ENCODE peak calls at places on chromosome 18, in four cellular contexts. B is tibial artery, H is GM23248, U is Peyer's patch. S is an unnamed sample.

GRCh38 chr18:58615150-58616132 is 13.4 kb downstream of the ALPK2 start:
- DNase-seq in U (no peak), B (no peak), H (peak; percentile 41), S (no peak)

GRCh38 chr18:75784413-75784812 is 356.9 kb upstream of the SMIM21 start:
- DNase-seq in B (no peak), U (no peak), H (no peak), S (no peak)

GRCh38 chr18:12637901-12638633 is 19.8 kb downstream of the SPIRE1 start:
- DNase-seq in B (no peak), U (no peak), H (peak; percentile 92), S (no peak)

GRCh38 chr18:36314098-36314497 is 16.6 kb downstream of the FHOD3 start:
- DNase-seq in H (peak; percentile 88), B (peak; percentile 57), U (no peak), S (no peak)

GRCh38 chr18:63409301-63409700 is 13.0 kb downstream of the VPS4B start:
- DNase-seq in B (no peak), U (no peak), H (no peak), S (no peak)

GRCh38 chr18:49802623-49803022 is 10.7 kb downstream of the ACAA2 start:
- DNase-seq in B (no peak), U (no peak), H (no peak), S (no peak)

GRCh38 chr18:25231327-25231691 is 120.7 kb downstream of the ZNF521 start:
- DNase-seq in B (peak; percentile 30), U (no peak), H (no peak), S (no peak)

GRCh38 chr18:50649821-50650220 is 89.9 kb downstream of the MAPK4 start:
- DNase-seq in H (peak; percentile 22), B (peak; percentile 76), U (no peak), S (peak; percentile 90)

GRCh38 chr18:28972333-28972732 is 795.4 kb upstream of the CDH2 start:
- DNase-seq in B (no peak), U (no peak), H (no peak), S (no peak)

GRCh38 chr18:3615374-3615773 is 165.4 kb downstream of the TGIF1 start:
- DNase-seq in B (no peak), H (no peak), U (no peak), S (no peak)

GRCh38 chr18:35715139-35715538 is 133.6 kb downstream of the GALNT1 start:
- DNase-seq in B (no peak), U (no peak), H (no peak), S (no peak)

GRCh38 chr18:11872479-11873136 is 21.4 kb downstream of the CHMP1B start:
- DNase-seq in U (no peak), B (no peak), H (peak; percentile 40), S (no peak)

GRCh38 chr18:48988508-48989303 is 37.9 kb upstream of the SMAD7 start:
- DNase-seq in U (no peak), B (no peak), H (no peak), S (no peak)

GRCh38 chr18:25759111-25759510 is 331.3 kb downstream of the SS18 start:
- DNase-seq in H (no peak), B (no peak), U (no peak), S (no peak)

GRCh38 chr18:40867452-40867851 is 1087.6 kb upstream of the PIK3C3 start:
- DNase-seq in B (no peak), H (peak; percentile 91), U (no peak), S (no peak)

GRCh38 chr18:42471886-42472285 is 516.9 kb downstream of the PIK3C3 start:
- DNase-seq in B (no peak), U (no peak), H (no peak), S (no peak)

GRCh38 chr18:74531043-74531442 is 3.3 kb upstream of the CNDP1 start:
- DNase-seq in U (peak; percentile 22), H (no peak), B (no peak), S (peak; percentile 9)

GRCh38 chr18:5144629-5145028 is 52.4 kb downstream of the AKAIN1 start:
- DNase-seq in B (no peak), U (no peak), H (peak; percentile 16), S (no peak)

GRCh38 chr18:45843019-45843418 is 17.5 kb downstream of the SIGLEC15 start:
- DNase-seq in B (no peak), U (no peak), H (no peak), S (no peak)

GRCh38 chr18:62954341-62954740 is 239.0 kb downstream of the PHLPP1 start:
- DNase-seq in B (no peak), U (no peak), H (no peak), S (no peak)

GRCh38 chr18:10168477-10168876 is 254.7 kb downstream of the VAPA start:
- DNase-seq in B (no peak), H (no peak), U (no peak), S (no peak)

GRCh38 chr18:43870626-43871025 is 593.3 kb upstream of the SYT4 start:
- DNase-seq in H (no peak), U (no peak), B (no peak), S (no peak)

GRCh38 chr18:31454066-31454708 is 6.6 kb downstream of the DSG3 start:
- DNase-seq in B (no peak), H (peak; percentile 30), U (no peak), S (no peak)

GRCh38 chr18:75477913-75478312 is 50.4 kb upstream of the SMIM21 start:
- DNase-seq in B (no peak), U (no peak), H (peak; percentile 15), S (no peak)

GRCh38 chr18:55529581-55529980 is 58.4 kb downstream of the TCF4 start:
- DNase-seq in U (no peak), H (no peak), B (no peak), S (no peak)

GRCh38 chr18:63233334-63233733 is 86.2 kb downstream of the BCL2 start:
- DNase-seq in H (no peak), U (no peak), B (no peak), S (no peak)

GRCh38 chr18:73461780-73462059 is 593.9 kb upstream of the NETO1 start:
- DNase-seq in H (peak; percentile 28), U (no peak), B (no peak), S (no peak)

GRCh38 chr18:7904529-7904928 is 337.4 kb downstream of the PTPRM start:
- DNase-seq in B (no peak), H (peak; percentile 77), U (no peak), S (no peak)
- H3K4me1 ChIP-seq in B (no peaks in the 10 kb centered on the region), H (peaks cover 17% of the 10 kb centered on the region), U (no peaks in the 10 kb centered on the region), S (peaks cover 5% of the 10 kb centered on the region)

GRCh38 chr18:371616-371998 is 103.8 kb upstream of the THOC1 start:
- DNase-seq in H (no peak), B (no peak), U (no peak), S (no peak)
- H3K27ac ChIP-seq in H (no peak overlapping the region), B (no peak overlapping the region), U (no peak overlapping the region), S (no peak overlapping the region)

GRCh38 chr18:23243178-23243577 is 107.9 kb downstream of the CABLES1 start:
- DNase-seq in B (peak; percentile 40), H (no peak), U (no peak), S (no peak)
- H3K4me1 ChIP-seq in B (peaks cover 17% of the 10 kb centered on the region), H (peaks cover 10% of the 10 kb centered on the region), U (no peaks in the 10 kb centered on the region), S (peaks cover 13% of the 10 kb centered on the region)

GRCh38 chr18:77070627-77071026 is 62.0 kb downstream of the MBP start:
- DNase-seq in U (no peak), H (no peak), B (no peak), S (peak; percentile 63)
- H3K27ac ChIP-seq in U (no peak overlapping the region), H (no peak overlapping the region), B (no peak overlapping the region), S (peak overlapping the region; percentile 68)

GRCh38 chr18:79934311-79935097 is 16.9 kb downstream of the SLC66A2 start:
- DNase-seq in H (no peak), B (peak; percentile 28), U (peak; percentile 69), S (peak; percentile 51)
- H3K4me1 ChIP-seq in H (peaks cover 3% of the 10 kb centered on the region), B (no peaks in the 10 kb centered on the region), U (no peaks in the 10 kb centered on the region), S (no peaks in the 10 kb centered on the region)

GRCh38 chr18:23719634-23720201 is 30.5 kb downstream of the LAMA3 start:
- DNase-seq in H (peak; percentile 96), B (no peak), U (no peak), S (peak; percentile 73)
- H3K27ac ChIP-seq in H (peak overlapping the region; percentile 96), B (peak overlapping the region; percentile 22), U (no peak overlapping the region), S (peak overlapping the region; percentile 24)

DNA sequence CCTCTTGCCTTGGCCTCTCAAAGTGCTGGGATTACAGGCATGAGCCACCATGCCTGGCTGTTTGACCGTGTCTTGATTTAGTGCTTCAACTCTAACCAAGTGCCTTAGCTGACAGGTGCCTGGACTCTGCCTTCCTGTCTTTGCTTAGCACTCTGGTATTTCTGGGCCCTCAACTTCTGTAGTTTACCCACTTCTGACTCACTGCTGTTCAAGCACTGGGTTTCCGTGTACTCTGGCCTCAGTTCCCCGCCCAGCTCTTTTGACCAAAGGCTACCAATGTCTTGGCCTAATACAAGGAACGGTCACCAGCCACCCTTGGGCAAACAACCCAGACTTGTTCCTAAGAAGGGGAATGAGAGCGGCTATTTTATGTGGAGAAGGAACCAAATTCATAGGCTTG is 35.7 kb upstream of the CABLES1 start:
- DNase-seq in U (peak; percentile 73), B (no peak), H (no peak), S (no peak)
- H3K4me1 ChIP-seq in U (no peaks in the 10 kb centered on the region), B (no peaks in the 10 kb centered on the region), H (no peaks in the 10 kb centered on the region), S (no peaks in the 10 kb centered on the region)

DNA sequence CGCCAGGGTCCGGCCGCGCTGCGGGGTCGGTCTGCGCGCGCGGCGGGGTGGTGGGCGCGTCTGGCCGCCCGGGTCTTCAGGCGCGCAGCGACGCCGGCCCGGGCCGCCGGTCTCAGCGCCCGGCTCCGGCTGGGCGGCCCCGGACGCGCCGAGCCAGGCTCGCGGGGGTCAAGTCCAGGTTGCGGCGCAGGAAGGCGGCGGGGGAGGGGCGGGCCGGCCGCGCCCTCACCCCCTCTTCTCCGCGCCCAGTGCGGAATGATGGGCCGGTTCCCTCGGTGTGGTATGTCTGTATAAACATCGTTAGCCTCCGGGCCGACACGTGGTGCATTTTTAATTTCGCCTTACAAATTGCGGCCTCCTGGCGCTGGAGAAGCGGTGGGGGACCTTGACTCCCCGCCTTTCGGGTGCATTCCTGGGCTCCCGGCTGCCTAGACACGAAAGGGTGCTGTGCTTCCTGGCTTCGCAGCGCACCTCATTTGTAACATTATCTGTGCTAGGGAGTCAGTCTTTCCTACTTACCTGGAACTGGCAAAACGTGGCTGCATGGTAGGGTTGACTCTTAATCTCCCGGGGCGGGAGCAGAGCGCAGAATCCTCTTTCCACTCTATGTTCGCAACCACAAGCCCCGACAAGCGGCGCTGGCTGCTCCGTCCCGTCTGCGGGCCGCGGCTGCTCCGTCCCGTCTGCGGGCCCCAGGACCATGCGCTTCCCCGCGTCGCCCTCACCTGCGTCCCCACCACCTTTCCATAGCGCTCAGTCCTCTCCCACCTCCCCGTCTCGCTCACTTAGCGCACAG is 69.0 kb downstream of the CTAGE1 start:
- DNase-seq in U (peak; percentile 85), B (peak; percentile 70), H (peak; percentile 66), S (peak; percentile 83)
- H3K27ac ChIP-seq in U (peak overlapping the region; percentile 55), B (peak overlapping the region; percentile 85), H (peak overlapping the region; percentile 76), S (peak overlapping the region; percentile 93)

S was measured in ascending aorta.